ENCODE peak calls at places on chromosomes 11 and 22, in eight cellular contexts. U, G, E, B, M, I, Q and J are unnamed samples.

GRCh38 chr22:20109411-20110358 is 6.2 kb upstream of the RANBP1 start:
- DNase-seq in U (no peak), G (no peak), E (no peak), Q (no peak), I (no peak), B (no peak), M (no peak), J (no peak)

GRCh38 chr22:42648368-42649260 is 578 bp downstream of the CYB5R3 start:
- DNase-seq in I (peak), Q (no peak), U (no peak), E (peak), G (peak), B (peak), M (peak), J (peak)

GRCh38 chr11:76049506-76049905 is 156.8 kb downstream of the WNT11 start:
- DNase-seq in M (no peak), U (no peak), E (no peak), Q (no peak), B (no peak), I (no peak), G (no peak), J (no peak)

GRCh38 chr11:73647459-73648100 is 1.2 kb downstream of the PLEKHB1 start:
- DNase-seq in U (peak), I (peak), G (peak), Q (peak), M (peak), B (peak), E (peak), J (peak)

GRCh38 chr11:100925935-100926334 is 203.7 kb downstream of the PGR start:
- DNase-seq in E (no peak), U (no peak), G (no peak), I (no peak), M (peak), B (no peak), Q (no peak), J (no peak)

GRCh38 chr22:49017769-49018330 is 809.8 kb downstream of the BRD1 start:
- DNase-seq in G (no peak), E (no peak), U (no peak), I (no peak), B (no peak), M (no peak), Q (no peak), J (no peak)

GRCh38 chr22:44580176-44580575 is 82.1 kb upstream of the RTL6 start:
- DNase-seq in Q (no peak), U (no peak), M (no peak), B (no peak), G (no peak), E (no peak), I (no peak), J (no peak)

GRCh38 chr11:69462106-69463045 is 19.1 kb upstream of the LINC01488 start:
- DNase-seq in I (no peak), B (no peak), E (no peak), Q (no peak), M (no peak), G (no peak), U (no peak), J (no peak)

GRCh38 chr11:101863361-101863760 is 51.4 kb upstream of the CEP126 start:
- DNase-seq in Q (no peak), E (peak), U (no peak), I (no peak), G (no peak), B (no peak), M (no peak), J (no peak)

GRCh38 chr22:31055322-31056159 is 25.6 kb upstream of the SMTN start:
- DNase-seq in E (peak), Q (peak), M (peak), U (no peak), I (no peak), B (peak), G (no peak), J (no peak)

GRCh38 chr11:79744941-79745340 is 304.1 kb upstream of the TENM4 start:
- DNase-seq in Q (no peak), G (no peak), M (no peak), B (no peak), U (no peak), I (no peak), E (no peak), J (no peak)